ENCODE peak calls at places on chromosome 12, in four cellular contexts. C is ascending aorta, O is astrocyte, H is PC-3. G is an unnamed sample. For H3K4me1, the result is how much of the 10 kb centered on the place peaks cover.

GRCh38 chr12:111429760-111430417 is 24.2 kb downstream of the SH2B3 start:
- DNase-seq in C (no peak), O (no peak), H (no peak), G (no peak)

GRCh38 chr12:127677537-127678131 is 589.3 kb upstream of the TMEM132C start:
- DNase-seq in C (no peak), O (peak), H (peak), G (no peak)

GRCh38 chr12:94834036-94834625 is 169.4 kb downstream of the NDUFA12 start:
- DNase-seq in C (no peak), O (no peak), H (no peak), G (no peak)

GRCh38 chr12:1805441-1806081 is 14.8 kb upstream of the LRTM2 start:
- DNase-seq in C (no peak), O (no peak), H (no peak), G (no peak)

GRCh38 chr12:56084958-56085543 is 5.1 kb downstream of the ERBB3 start:
- DNase-seq in C (no peak), O (no peak), H (peak), G (no peak)

GRCh38 chr12:110073049-110073831 is 24.9 kb upstream of the C12orf76 start:
- DNase-seq in C (no peak), O (no peak), H (peak), G (no peak)

GRCh38 chr12:111105294-111105693 is 184.9 kb upstream of the MYL2 start:
- DNase-seq in C (no peak), O (no peak), H (no peak), G (no peak)

GRCh38 chr12:42426733-42427132 is 100.8 kb downstream of the PPHLN1 start:
- DNase-seq in C (no peak), O (peak), H (peak), G (peak)

GRCh38 chr12:18719922-18720321 is 17.9 kb downstream of the PLCZ1 start:
- DNase-seq in C (no peak), O (peak), H (peak), G (peak)

GRCh38 chr12:28583771-28584261 is 393.6 kb downstream of the CCDC91 start:
- DNase-seq in C (no peak), O (peak), H (peak), G (peak)

GRCh38 chr12:121949643-121950397 is 31.4 kb downstream of the CFAP251 start:
- DNase-seq in C (no peak), O (peak), H (peak), G (peak)

GRCh38 chr12:120167529-120168095 is 26.9 kb downstream of the GCN1 start:
- DNase-seq in C (no peak), O (no peak), H (no peak), G (no peak)

GRCh38 chr12:59396519-59396918 is 199.3 kb upstream of the SLC16A7 start:
- DNase-seq in C (no peak), O (no peak), H (peak), G (no peak)

GRCh38 chr12:132614861-132615578 is 3.6 kb upstream of the P2RX2 start:
- DNase-seq in C (no peak), O (peak), H (peak), G (no peak)

GRCh38 chr12:15599266-15600037 is 189.7 kb downstream of the EPS8 start:
- DNase-seq in C (no peak), O (peak), H (peak), G (peak)

GRCh38 chr12:8844665-8845064 is 22.2 kb downstream of the A2ML1 start:
- DNase-seq in C (no peak), O (peak), H (no peak), G (no peak)

GRCh38 chr12:118034429-118035193 is 18.1 kb downstream of the RFC5 start:
- DNase-seq in C (no peak), O (peak), H (peak), G (no peak)

GRCh38 chr12:50507474-50507838 is 2.7 kb downstream of the DIP2B start:
- DNase-seq in C (no peak), O (no peak), H (no peak), G (no peak)

GRCh38 chr12:45622210-45622937 is 107.1 kb upstream of the ARID2 start:
- DNase-seq in C (no peak), O (no peak), H (no peak), G (no peak)

GRCh38 chr12:106956048-106956935 is 585 bp downstream of the TMEM263 start:
- DNase-seq in C (peak), O (peak), H (peak), G (peak)
- TF ChIP-seq CTCF in C (no peak), O (no peak), H (no peak), G (peak)

GRCh38 chr12:75852143-75852542 is 179.4 kb downstream of the PHLDA1 start:
- DNase-seq in C (no peak), O (peak), H (peak), G (peak)
- H3K4me1 ChIP-seq in C (under half), O (under half), H (under half), G (half or more)

GRCh38 chr12:14572401-14572800 is 4.7 kb upstream of the PLBD1 start:
- DNase-seq in C (no peak), O (no peak), H (no peak), G (no peak)
- TF ChIP-seq CTCF in C (no peak), O (no peak), H (peak), G (peak)

GRCh38 chr12:7116196-7116595 is 7.2 kb upstream of the C1RL start:
- DNase-seq in C (no peak), O (no peak), H (no peak), G (no peak)

GRCh38 chr12:7114851-7115250 is 5.8 kb upstream of the C1RL start:
- DNase-seq in C (no peak), O (no peak), H (no peak), G (no peak)

GRCh38 chr12:7114008-7114407 is 5.0 kb upstream of the C1RL start:
- DNase-seq in C (no peak), O (no peak), H (no peak), G (no peak)

GRCh38 chr12:7112041-7112440 is 3.0 kb upstream of the C1RL start:
- DNase-seq in C (no peak), O (no peak), H (no peak), G (no peak)

GRCh38 chr12:7113389-7113871 is 4.4 kb upstream of the C1RL start:
- DNase-seq in C (no peak), O (no peak), H (peak), G (no peak)
- H3K4me1 ChIP-seq in C (under half), O (under half), H (under half), G (under half)

DNA sequence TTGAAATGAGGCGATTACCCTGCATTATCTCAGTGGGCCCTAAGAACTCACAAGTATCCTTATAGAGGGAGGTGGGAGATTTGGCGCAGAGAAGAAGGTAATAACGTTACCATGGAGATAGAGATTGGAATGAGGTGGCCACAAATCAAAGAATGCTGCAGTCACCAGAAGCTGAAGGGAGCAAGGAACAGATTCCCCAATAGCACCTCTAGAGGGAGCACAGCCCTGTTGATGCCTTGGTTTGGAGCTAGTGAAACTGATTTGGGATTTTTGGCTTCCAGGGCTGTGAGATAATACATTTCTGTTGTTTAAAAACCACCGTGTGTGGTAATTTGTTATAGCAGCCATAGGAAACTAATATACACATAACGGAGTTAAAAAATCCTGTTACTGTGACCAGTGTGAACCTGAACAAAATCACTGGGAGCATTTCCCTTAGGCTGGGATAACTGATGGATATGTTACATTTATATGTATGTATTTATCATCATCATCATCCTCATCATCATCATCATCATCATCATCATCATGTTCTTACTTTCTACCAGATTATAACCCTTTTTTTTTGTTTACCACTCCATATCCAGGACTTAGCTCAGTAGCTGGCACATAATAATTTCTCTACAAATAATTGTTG is 100.3 kb downstream of the LIN7A start:
- DNase-seq in C (no peak), O (peak), H (peak), G (no peak)
- TF ChIP-seq CTCF in C (no peak), O (peak), H (peak), G (peak)

GRCh38 chr12:93638095-93638494 is 39.1 kb upstream of the CRADD start:
- DNase-seq in C (no peak), O (peak), H (no peak), G (no peak)

GRCh38 chr12:93638954-93639353 is 38.2 kb upstream of the CRADD start:
- DNase-seq in C (no peak), O (no peak), H (no peak), G (no peak)

GRCh38 chr12:93636708-93637107 is 40.5 kb upstream of the CRADD start:
- DNase-seq in C (no peak), O (no peak), H (no peak), G (no peak)

GRCh38 chr12:93632383-93632782 is 44.8 kb upstream of the CRADD start:
- DNase-seq in C (no peak), O (no peak), H (no peak), G (no peak)

GRCh38 chr12:93634416-93634815 is 42.8 kb upstream of the CRADD start:
- DNase-seq in C (no peak), O (peak), H (peak), G (peak)
- H3K4me1 ChIP-seq in C (under half), O (under half), H (under half), G (under half)

GRCh38 chr12:82910246-82910893 is 223.7 kb downstream of the TMTC2 start:
- DNase-seq in C (no peak), O (no peak), H (no peak), G (no peak)
- TF ChIP-seq CTCF in C (no peak), O (no peak), H (no peak), G (no peak)

GRCh38 chr12:92596388-92596787 is 106.4 kb upstream of the PLEKHG7 start:
- DNase-seq in C (no peak), O (peak), H (peak), G (no peak)

GRCh38 chr12:92600052-92600451 is 102.7 kb upstream of the PLEKHG7 start:
- DNase-seq in C (no peak), O (no peak), H (no peak), G (no peak)

GRCh38 chr12:92595663-92596062 is 107.1 kb upstream of the PLEKHG7 start:
- DNase-seq in C (no peak), O (no peak), H (no peak), G (peak)

GRCh38 chr12:92597997-92598396 is 104.8 kb upstream of the PLEKHG7 start:
- DNase-seq in C (no peak), O (peak), H (peak), G (peak)

GRCh38 chr12:92597118-92597517 is 105.7 kb upstream of the PLEKHG7 start:
- DNase-seq in C (no peak), O (no peak), H (no peak), G (no peak)
- H3K4me1 ChIP-seq in C (under half), O (under half), H (half or more), G (half or more)

DNA sequence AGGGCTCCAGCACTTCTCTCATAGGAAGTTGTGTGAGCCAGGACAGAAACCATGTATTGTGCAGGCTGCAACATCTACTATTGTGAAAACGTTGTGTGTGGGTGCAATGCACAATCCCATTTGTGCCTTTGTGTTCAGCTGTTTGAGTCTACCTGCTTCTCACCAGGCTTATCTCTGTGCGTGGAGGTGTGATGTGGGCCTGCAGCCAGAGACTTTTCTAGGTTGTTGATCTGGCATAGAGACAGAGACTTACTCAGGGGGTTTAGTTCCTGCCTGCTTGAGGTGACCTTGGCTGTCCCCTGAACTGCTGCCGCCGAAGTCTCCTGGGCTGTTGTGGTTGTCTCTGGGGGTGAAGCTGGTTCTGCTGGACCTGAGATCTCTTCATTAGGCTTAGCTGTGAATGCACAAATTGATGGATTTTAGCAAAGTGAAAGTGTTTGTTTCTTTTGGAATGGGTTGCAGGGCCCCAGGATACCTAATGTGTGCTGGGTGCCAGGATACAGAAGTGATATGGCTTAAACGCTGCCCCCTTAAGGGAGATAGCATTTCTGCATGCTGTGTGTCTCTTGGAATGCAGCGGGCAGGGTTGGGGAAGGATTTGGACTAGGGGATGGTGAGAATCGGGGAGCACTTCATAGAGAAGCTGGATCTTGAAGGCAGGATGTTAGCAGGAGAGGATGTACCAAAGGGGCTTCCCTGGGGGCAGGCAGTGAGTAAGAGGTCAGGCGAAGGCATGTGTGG is 2.5 kb downstream of the LACRT start:
- DNase-seq in C (no peak), O (no peak), H (no peak), G (no peak)
- TF ChIP-seq CTCF in C (no peak), O (no peak), H (peak), G (no peak)

G was measured in foreskin keratinocyte.